ENCODE peak calls at places on chromosomes 7 and 10, in six cellular contexts. P is NCI-H748 treated with DMSO at 0.1 percent for 48 hours; R is AG08396; X is transverse colon; O is stimulated activated CD4-positive, alpha-beta T cell treated with anti-CD3 and anti-CD28 coated beads, Interleukin-1b, Interleukin-23, amount 100 ng/mL, for 24 hours; L is substantia nigra. G is an unnamed sample.

GRCh38 chr7:131546583-131547111 is 9.8 kb downstream of the PODXL start:
- DNase-seq in P (no peak), R (no peak), X (no peak), O (peak), L (no peak), G (no peak)

GRCh38 chr10:11658801-11659368 is 47.4 kb upstream of the USP6NL start:
- DNase-seq in P (no peak), R (no peak), X (no peak), O (no peak), L (no peak), G (no peak)

GRCh38 chr7:87152897-87153641 is 816 bp downstream of the DMTF1 start:
- DNase-seq in P (peak), R (peak), X (peak), O (no peak), L (peak), G (peak)

GRCh38 chr10:34862892-34863291 is 47.8 kb upstream of the PARD3 start:
- DNase-seq in P (peak), R (no peak), X (peak), O (no peak), L (no peak), G (no peak)

GRCh38 chr10:92045641-92046106 is 122.1 kb downstream of the BTAF1 start:
- DNase-seq in P (no peak), R (no peak), X (no peak), O (no peak), L (no peak), G (no peak)

GRCh38 chr7:1939434-1940401 is 269.6 kb downstream of the ELFN1 start:
- DNase-seq in P (no peak), R (no peak), X (no peak), O (no peak), L (no peak), G (no peak)

GRCh38 chr10:15068802-15069201 is 19.8 kb downstream of the ACBD7 start:
- DNase-seq in P (no peak), R (peak), X (no peak), O (no peak), L (no peak), G (peak)

GRCh38 chr10:44343836-44344235 is 41.1 kb downstream of the CXCL12 start:
- DNase-seq in P (no peak), R (no peak), X (no peak), O (no peak), L (no peak), G (no peak)

GRCh38 chr10:114816308-114816707 is 5.3 kb upstream of the FHIP2A start:
- DNase-seq in P (no peak), R (no peak), X (no peak), O (no peak), L (no peak), G (no peak)

GRCh38 chr7:119572541-119572940 is 700.4 kb upstream of the KCND2 start:
- DNase-seq in P (no peak), R (no peak), X (no peak), O (no peak), L (no peak), G (no peak)

GRCh38 chr10:46236537-46236887 is 50.3 kb upstream of the ANTXRL start:
- DNase-seq in P (no peak), R (no peak), X (no peak), O (no peak), L (no peak), G (no peak)

GRCh38 chr10:49361735-49362568 is 33.9 kb downstream of the DRGX start:
- DNase-seq in P (no peak), R (no peak), X (no peak), O (no peak), L (no peak), G (no peak)

GRCh38 chr10:1739751-1740150 is 2.4 kb upstream of the ADARB2 start:
- DNase-seq in P (peak), R (no peak), X (no peak), O (no peak), L (no peak), G (no peak)

GRCh38 chr7:23490357-23491131 is 20.3 kb upstream of the IGF2BP3 start:
- DNase-seq in P (no peak), R (peak), X (peak), O (no peak), L (peak), G (no peak)

GRCh38 chr10:2119316-2119715 is 382.0 kb upstream of the ADARB2 start:
- DNase-seq in P (no peak), R (no peak), X (no peak), O (no peak), L (no peak), G (no peak)

GRCh38 chr10:122682522-122682921 is 17.1 kb downstream of the C10orf120 start:
- DNase-seq in P (no peak), R (no peak), X (no peak), O (no peak), L (no peak), G (no peak)

GRCh38 chr10:75076387-75076786 is 35.1 kb upstream of the SAMD8 start:
- DNase-seq in P (no peak), R (no peak), X (no peak), O (no peak), L (no peak), G (no peak)

GRCh38 chr7:129947701-129948100 is 5.1 kb downstream of the UBE2H start:
- DNase-seq in P (no peak), R (no peak), X (no peak), O (no peak), L (no peak), G (no peak)

GRCh38 chr7:105705427-105705826 is 124.1 kb upstream of the EFCAB10 start:
- DNase-seq in P (no peak), R (no peak), X (no peak), O (no peak), L (peak), G (no peak)

GRCh38 chr7:30650455-30650854 is 31.8 kb downstream of the CRHR2 start:
- DNase-seq in P (no peak), R (no peak), X (no peak), O (no peak), L (no peak), G (no peak)

GRCh38 chr7:25856056-25856780 is 295.8 kb upstream of the NFE2L3 start:
- DNase-seq in P (peak), R (no peak), X (peak), O (no peak), L (no peak), G (no peak)

GRCh38 chr7:155090647-155091046 is 20.5 kb downstream of the HTR5A start:
- DNase-seq in P (no peak), R (no peak), X (no peak), O (no peak), L (no peak), G (no peak)

GRCh38 chr10:129495697-129496096 is 28.7 kb downstream of the MGMT start:
- DNase-seq in P (no peak), R (no peak), X (no peak), O (no peak), L (no peak), G (no peak)

GRCh38 chr10:22321831-22322662 is 1.1 kb downstream of the BMI1 start:
- DNase-seq in P (no peak), R (peak), X (no peak), O (no peak), L (peak), G (no peak)

GRCh38 chr7:111108526-111108925 is 17.6 kb downstream of the LRRN3 start:
- DNase-seq in P (peak), R (no peak), X (no peak), O (no peak), L (no peak), G (no peak)

GRCh38 chr10:557792-558328 is 131.6 kb downstream of the DIP2C start:
- DNase-seq in P (no peak), R (no peak), X (no peak), O (no peak), L (no peak), G (peak)

GRCh38 chr7:55362927-55363326 is 2.2 kb upstream of the LANCL2 start:
- DNase-seq in P (no peak), R (no peak), X (no peak), O (no peak), L (no peak), G (no peak)

GRCh38 chr7:86911703-86912102 is 147.8 kb downstream of the ELAPOR2 start:
- DNase-seq in P (no peak), R (no peak), X (no peak), O (no peak), L (no peak), G (no peak)

GRCh38 chr7:122354656-122355055 is 50.1 kb upstream of the FEZF1 start:
- DNase-seq in P (no peak), R (no peak), X (no peak), O (no peak), L (no peak), G (no peak)

GRCh38 chr7:3732395-3732794 is 431.3 kb downstream of the SDK1 start:
- DNase-seq in P (no peak), R (no peak), X (no peak), O (no peak), L (no peak), G (no peak)

GRCh38 chr10:48390933-48391845 is 84.7 kb downstream of the MAPK8 start:
- DNase-seq in P (no peak), R (no peak), X (no peak), O (no peak), L (no peak), G (peak)

GRCh38 chr7:130941322-130942210 is 207.6 kb upstream of the KLF14 start:
- DNase-seq in P (no peak), R (no peak), X (peak), O (no peak), L (peak), G (no peak)